ENCODE peak calls at places on chromosomes 16 and 17, in five cellular contexts. One of them, this sample, is unnamed.

GRCh38 chr16:89392881-89393730 is 97.3 kb downstream of the ANKRD11 start:
- DNase-seq in tibial nerve: no peak
- DNase-seq in uterus: no peak
- DNase-seq in bronchial epithelial cell: no peak
- DNase-seq in AG09309: no peak
- DNase-seq in this sample: no peak

GRCh38 chr17:81295678-81296381 is 723 bp upstream of the SLC38A10 start:
- DNase-seq in bronchial epithelial cell: peak
- DNase-seq in tibial nerve: no peak
- DNase-seq in uterus: no peak
- DNase-seq in AG09309: no peak
- DNase-seq in this sample: peak

GRCh38 chr16:4723071-4723767 is 10.9 kb downstream of the ANKS3 start:
- DNase-seq in tibial nerve: no peak
- DNase-seq in AG09309: no peak
- DNase-seq in uterus: no peak
- DNase-seq in bronchial epithelial cell: no peak
- DNase-seq in this sample: no peak

GRCh38 chr17:11336290-11336995 is 95.4 kb downstream of the SHISA6 start:
- DNase-seq in bronchial epithelial cell: no peak
- DNase-seq in uterus: no peak
- DNase-seq in AG09309: no peak
- DNase-seq in tibial nerve: no peak
- DNase-seq in this sample: no peak

GRCh38 chr17:21218101-21218500 is 4.1 kb upstream of the TMEM11 start:
- DNase-seq in bronchial epithelial cell: no peak
- DNase-seq in tibial nerve: no peak
- DNase-seq in AG09309: no peak
- DNase-seq in uterus: no peak
- DNase-seq in this sample: peak

GRCh38 chr17:19958023-19958422 is 19.6 kb downstream of the AKAP10 start:
- DNase-seq in AG09309: peak
- DNase-seq in tibial nerve: no peak
- DNase-seq in uterus: no peak
- DNase-seq in bronchial epithelial cell: peak
- DNase-seq in this sample: peak

GRCh38 chr17:40418428-40418706 is 671 bp upstream of the TOP2A start:
- DNase-seq in bronchial epithelial cell: no peak
- DNase-seq in tibial nerve: no peak
- DNase-seq in uterus: no peak
- DNase-seq in AG09309: no peak
- DNase-seq in this sample: no peak

GRCh38 chr17:76820523-76820922 is 47.7 kb upstream of the MGAT5B start:
- DNase-seq in uterus: no peak
- DNase-seq in bronchial epithelial cell: no peak
- DNase-seq in AG09309: no peak
- DNase-seq in tibial nerve: no peak
- DNase-seq in this sample: no peak

GRCh38 chr17:48174833-48175232 is 67.3 kb downstream of the SNX11 start:
- DNase-seq in uterus: no peak
- DNase-seq in tibial nerve: no peak
- DNase-seq in bronchial epithelial cell: no peak
- DNase-seq in AG09309: no peak
- DNase-seq in this sample: no peak

GRCh38 chr17:45019177-45019711 is 32.2 kb downstream of the DCAKD start:
- DNase-seq in tibial nerve: no peak
- DNase-seq in uterus: peak
- DNase-seq in bronchial epithelial cell: no peak
- DNase-seq in AG09309: no peak
- DNase-seq in this sample: no peak

GRCh38 chr17:45147102-45147580 is 1.1 kb upstream of the HEXIM1 start:
- DNase-seq in tibial nerve: peak
- DNase-seq in uterus: no peak
- DNase-seq in AG09309: no peak
- DNase-seq in bronchial epithelial cell: no peak
- DNase-seq in this sample: peak

GRCh38 chr16:50002190-50002589 is 22.8 kb upstream of the CNEP1R1 start:
- DNase-seq in AG09309: no peak
- DNase-seq in tibial nerve: no peak
- DNase-seq in uterus: no peak
- DNase-seq in bronchial epithelial cell: peak
- DNase-seq in this sample: no peak

GRCh38 chr17:16419074-16419928 is 3.9 kb downstream of the TRPV2 start:
- DNase-seq in uterus: no peak
- DNase-seq in tibial nerve: no peak
- DNase-seq in AG09309: peak
- DNase-seq in bronchial epithelial cell: peak
- DNase-seq in this sample: peak

GRCh38 chr17:1999557-2000251 is 25.4 kb downstream of the RTN4RL1 start:
- DNase-seq in bronchial epithelial cell: peak
- DNase-seq in tibial nerve: no peak
- DNase-seq in uterus: no peak
- DNase-seq in AG09309: no peak
- DNase-seq in this sample: no peak

GRCh38 chr17:57622886-57623433 is 122.1 kb downstream of the CCDC182 start:
- DNase-seq in AG09309: peak
- DNase-seq in bronchial epithelial cell: peak
- DNase-seq in tibial nerve: no peak
- DNase-seq in uterus: no peak
- DNase-seq in this sample: peak

GRCh38 chr16:22217890-22218730 is 12.0 kb downstream of the EEF2K start:
- DNase-seq in tibial nerve: no peak
- DNase-seq in AG09309: no peak
- DNase-seq in bronchial epithelial cell: no peak
- DNase-seq in uterus: peak
- DNase-seq in this sample: no peak

GRCh38 chr16:22186517-22186916 is 19.6 kb upstream of the EEF2K start:
- DNase-seq in tibial nerve: no peak
- DNase-seq in bronchial epithelial cell: no peak
- DNase-seq in uterus: no peak
- DNase-seq in AG09309: no peak
- DNase-seq in this sample: no peak

GRCh38 chr17:45300060-45300751 is 16.6 kb downstream of the MAP3K14 start:
- DNase-seq in tibial nerve: no peak
- DNase-seq in uterus: no peak
- DNase-seq in bronchial epithelial cell: no peak
- DNase-seq in AG09309: no peak
- DNase-seq in this sample: no peak

GRCh38 chr17:50909765-50910661 is 43.9 kb upstream of the TOB1 start:
- DNase-seq in AG09309: no peak
- DNase-seq in tibial nerve: no peak
- DNase-seq in uterus: no peak
- DNase-seq in bronchial epithelial cell: no peak
- DNase-seq in this sample: no peak

GRCh38 chr17:2075336-2076056 is 20.6 kb downstream of the HIC1 start:
- DNase-seq in AG09309: no peak
- DNase-seq in uterus: peak
- DNase-seq in tibial nerve: no peak
- DNase-seq in bronchial epithelial cell: peak
- DNase-seq in this sample: peak

GRCh38 chr17:869567-870530 is 87.7 kb downstream of the MRM3 start:
- DNase-seq in AG09309: peak
- DNase-seq in uterus: peak
- DNase-seq in tibial nerve: no peak
- DNase-seq in bronchial epithelial cell: peak
- DNase-seq in this sample: peak

GRCh38 chr17:29572691-29573557 is 4.4 kb downstream of the TP53I13 start:
- DNase-seq in tibial nerve: peak
- DNase-seq in bronchial epithelial cell: no peak
- DNase-seq in uterus: peak
- DNase-seq in AG09309: no peak
- DNase-seq in this sample: no peak

GRCh38 chr17:61247438-61247837 is 152.2 kb upstream of the TBX2 start:
- DNase-seq in uterus: no peak
- DNase-seq in bronchial epithelial cell: no peak
- DNase-seq in AG09309: peak
- DNase-seq in tibial nerve: peak
- DNase-seq in this sample: no peak

GRCh38 chr16:53743149-53743566 is 39.2 kb downstream of the FTO start:
- DNase-seq in AG09309: no peak
- DNase-seq in tibial nerve: no peak
- DNase-seq in bronchial epithelial cell: peak
- DNase-seq in uterus: no peak
- DNase-seq in this sample: no peak

GRCh38 chr16:86619263-86619935 is 41.0 kb downstream of the FOXL1 start:
- DNase-seq in AG09309: no peak
- DNase-seq in bronchial epithelial cell: no peak
- DNase-seq in tibial nerve: peak
- DNase-seq in uterus: no peak
- DNase-seq in this sample: no peak

GRCh38 chr17:76709077-76709950 is 1.5 kb downstream of the MXRA7 start:
- DNase-seq in tibial nerve: peak
- DNase-seq in bronchial epithelial cell: peak
- DNase-seq in uterus: peak
- DNase-seq in AG09309: peak
- DNase-seq in this sample: peak

GRCh38 chr16:5738586-5738985 is 641.0 kb upstream of the EEF2KMT start:
- DNase-seq in tibial nerve: no peak
- DNase-seq in AG09309: no peak
- DNase-seq in bronchial epithelial cell: peak
- DNase-seq in uterus: no peak
- DNase-seq in this sample: no peak

GRCh38 chr16:85348921-85349334 is 236.7 kb upstream of the CIBAR2 start:
- DNase-seq in bronchial epithelial cell: no peak
- DNase-seq in AG09309: no peak
- DNase-seq in uterus: no peak
- DNase-seq in tibial nerve: no peak
- DNase-seq in this sample: no peak

GRCh38 chr17:56347646-56348045 is 194.4 kb downstream of the ANKFN1 start:
- DNase-seq in bronchial epithelial cell: no peak
- DNase-seq in uterus: no peak
- DNase-seq in AG09309: no peak
- DNase-seq in tibial nerve: no peak
- DNase-seq in this sample: no peak

GRCh38 chr17:56351675-56352074 is 198.4 kb downstream of the ANKFN1 start:
- DNase-seq in uterus: no peak
- DNase-seq in AG09309: no peak
- DNase-seq in tibial nerve: no peak
- DNase-seq in bronchial epithelial cell: no peak
- DNase-seq in this sample: no peak

GRCh38 chr17:56350592-56350991 is 197.3 kb downstream of the ANKFN1 start:
- DNase-seq in bronchial epithelial cell: no peak
- DNase-seq in uterus: no peak
- DNase-seq in AG09309: no peak
- DNase-seq in tibial nerve: no peak
- DNase-seq in this sample: no peak
- TF ChIP-seq CTCF in bronchial epithelial cell: no peak
- TF ChIP-seq CTCF in uterus: no peak
- TF ChIP-seq CTCF in AG09309: no peak
- TF ChIP-seq CTCF in tibial nerve: no peak
- TF ChIP-seq CTCF in this sample: no peak

GRCh38 chr16:66947302-66948033 is 12.2 kb downstream of the CES2 start:
- DNase-seq in uterus: peak
- DNase-seq in bronchial epithelial cell: peak
- DNase-seq in tibial nerve: peak
- DNase-seq in AG09309: peak
- DNase-seq in this sample: peak
- H3K4me3 ChIP-seq in uterus: peak
- H3K4me3 ChIP-seq in bronchial epithelial cell: peak
- H3K4me3 ChIP-seq in tibial nerve: peak
- H3K4me3 ChIP-seq in AG09309: peak
- H3K4me3 ChIP-seq in this sample: peak

GRCh38 chr16:74650966-74651567 is 15.6 kb downstream of the RFWD3 start:
- DNase-seq in uterus: no peak
- DNase-seq in AG09309: no peak
- DNase-seq in tibial nerve: no peak
- DNase-seq in bronchial epithelial cell: no peak
- DNase-seq in this sample: no peak
- TF ChIP-seq CTCF in uterus: peak
- TF ChIP-seq CTCF in AG09309: peak
- TF ChIP-seq CTCF in tibial nerve: peak
- TF ChIP-seq CTCF in bronchial epithelial cell: peak
- TF ChIP-seq CTCF in this sample: peak

DNA sequence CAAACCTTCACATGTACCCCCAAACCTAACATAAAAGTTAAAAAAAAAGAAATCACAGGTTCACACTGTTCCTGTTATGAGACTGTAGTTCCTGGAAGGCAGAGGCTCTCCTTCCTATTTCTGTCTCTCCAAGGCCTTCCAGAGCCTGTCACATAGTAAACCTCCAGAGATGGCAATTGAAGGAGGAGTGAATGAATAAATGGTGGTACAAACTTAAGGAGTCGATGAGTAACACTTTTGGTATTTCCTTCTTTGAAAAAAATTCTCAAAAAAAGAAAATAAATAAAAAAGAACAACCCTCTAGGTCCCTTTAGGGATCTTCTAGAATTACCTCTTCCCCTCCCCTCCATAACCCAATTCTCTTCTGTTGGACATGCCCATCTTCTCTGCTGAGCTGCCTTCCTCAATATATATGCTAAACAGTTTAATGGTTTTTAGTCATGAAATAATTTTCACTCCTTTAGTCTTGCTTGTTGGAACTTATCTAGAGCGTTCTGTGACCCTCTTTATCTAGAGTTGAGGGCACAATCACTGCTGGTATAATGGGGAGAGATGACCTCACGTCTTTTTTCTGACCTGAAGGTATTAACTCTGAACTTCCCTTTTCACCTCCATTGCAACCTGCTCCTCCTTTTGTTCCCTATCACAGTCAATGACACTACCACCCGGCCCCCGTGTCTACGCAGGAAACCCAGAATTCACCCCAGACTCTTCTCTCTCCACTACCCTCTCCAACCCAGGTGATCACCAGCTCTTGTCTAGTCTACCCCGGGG is 1.7 kb upstream of the TAF15 start:
- DNase-seq in tibial nerve: no peak
- DNase-seq in bronchial epithelial cell: peak
- DNase-seq in AG09309: no peak
- DNase-seq in uterus: no peak
- DNase-seq in this sample: no peak
- H3K4me3 ChIP-seq in tibial nerve: no peak
- H3K4me3 ChIP-seq in bronchial epithelial cell: no peak
- H3K4me3 ChIP-seq in AG09309: no peak
- H3K4me3 ChIP-seq in uterus: no peak
- H3K4me3 ChIP-seq in this sample: no peak

This sample was measured in brain microvascular endothelial cell.